ENCODE peak calls at places on chromosomes 3 and 15, in ten cellular contexts. M is stomach, W is A549, G is Caco-2, Q is heart left ventricle, C is colonic mucosa, V is left ventricle myocardium inferior, R is heart right ventricle, X is transverse colon, J is mammary epithelial cell. L is an unnamed sample. For H3K4me1, the result is how much of the 10 kb centered on the place peaks cover.

GRCh38 chr3:107598926-107599754 is 76.4 kb downstream of the BBX start:
- DNase-seq in M (no peak), W (peak), G (no peak), Q (peak), C (peak), V (peak), R (peak), X (peak), J (peak), L (peak)

GRCh38 chr3:185824051-185824466 is 783 bp downstream of the IGF2BP2 start:
- DNase-seq in M (peak), W (no peak), G (no peak), Q (peak), C (peak), V (no peak), R (peak), X (peak), J (peak), L (peak)

GRCh38 chr15:60017538-60018199 is 13.6 kb downstream of the FOXB1 start:
- DNase-seq in M (no peak), W (no peak), G (no peak), Q (no peak), C (no peak), V (no peak), R (no peak), X (no peak), J (peak), L (no peak)

GRCh38 chr15:93382196-93382820 is 293.3 kb upstream of the RGMA start:
- DNase-seq in M (peak), W (no peak), G (no peak), Q (no peak), C (no peak), V (no peak), R (no peak), X (no peak), J (no peak), L (no peak)

GRCh38 chr3:54180926-54181325 is 58.6 kb downstream of the CACNA2D3 start:
- DNase-seq in M (no peak), W (no peak), G (no peak), Q (no peak), C (no peak), V (no peak), R (no peak), X (no peak), J (no peak), L (no peak)

GRCh38 chr15:52800852-52801747 is 11.0 kb upstream of the ONECUT1 start:
- DNase-seq in M (no peak), W (no peak), G (no peak), Q (no peak), C (no peak), V (no peak), R (no peak), X (no peak), J (no peak), L (no peak)

GRCh38 chr15:40755821-40756220 is 767 bp upstream of the RMDN3 start:
- DNase-seq in M (no peak), W (no peak), G (no peak), Q (no peak), C (no peak), V (no peak), R (no peak), X (no peak), J (no peak), L (no peak)

GRCh38 chr15:89178307-89178977 is 42.9 kb downstream of the RLBP1 start:
- DNase-seq in M (no peak), W (no peak), G (no peak), Q (no peak), C (no peak), V (no peak), R (no peak), X (no peak), J (peak), L (no peak)

GRCh38 chr3:138439646-138440045 is 5.2 kb downstream of the ESYT3 start:
- DNase-seq in M (no peak), W (no peak), G (no peak), Q (no peak), C (no peak), V (no peak), R (no peak), X (no peak), J (no peak), L (peak)

GRCh38 chr3:175493296-175493695 is 634.2 kb downstream of the NAALADL2 start:
- DNase-seq in M (no peak), W (no peak), G (no peak), Q (no peak), C (no peak), V (no peak), R (no peak), X (no peak), J (no peak), L (no peak)

GRCh38 chr3:115676336-115676735 is 53.0 kb downstream of the GAP43 start:
- DNase-seq in M (no peak), W (no peak), G (no peak), Q (no peak), C (no peak), V (no peak), R (no peak), X (no peak), J (no peak), L (no peak)

GRCh38 chr3:51688206-51688600 is 17.2 kb downstream of the TEX264 start:
- DNase-seq in M (no peak), W (no peak), G (no peak), Q (no peak), C (no peak), V (no peak), R (no peak), X (no peak), J (no peak), L (no peak)
- H3K4me1 ChIP-seq in M (under half), W (under half), G (under half), Q (half or more), C (under half), V (half or more), R (half or more), X (under half), J (under half), L (under half)

GRCh38 chr3:63597019-63597418 is 55.5 kb upstream of the SNTN start:
- DNase-seq in M (no peak), W (no peak), G (no peak), Q (no peak), C (no peak), V (no peak), R (no peak), X (no peak), J (no peak), L (no peak)
- TF ChIP-seq CTCF in M (no peak), W (no peak), G (no peak), Q (no peak), C (no peak), V (no peak), R (no peak), X (no peak), J (no peak), L (no peak)

GRCh38 chr3:127211118-127212060 is 18.5 kb downstream of the PRR23E start:
- DNase-seq in M (no peak), W (no peak), G (no peak), Q (no peak), C (no peak), V (no peak), R (no peak), X (no peak), J (no peak), L (peak)
- H3K4me3 ChIP-seq in M (no peak), W (no peak), G (no peak), Q (no peak), C (no peak), V (no peak), R (no peak), X (no peak), J (no peak), L (no peak)

GRCh38 chr3:11554666-11555065 is 89.0 kb downstream of the VGLL4 start:
- DNase-seq in M (no peak), W (no peak), G (no peak), Q (no peak), C (no peak), V (peak), R (no peak), X (no peak), J (no peak), L (peak)
- H3K4me1 ChIP-seq in M (half or more), W (under half), G (under half), Q (under half), C (under half), V (half or more), R (half or more), X (under half), J (under half), L (under half)

DNA sequence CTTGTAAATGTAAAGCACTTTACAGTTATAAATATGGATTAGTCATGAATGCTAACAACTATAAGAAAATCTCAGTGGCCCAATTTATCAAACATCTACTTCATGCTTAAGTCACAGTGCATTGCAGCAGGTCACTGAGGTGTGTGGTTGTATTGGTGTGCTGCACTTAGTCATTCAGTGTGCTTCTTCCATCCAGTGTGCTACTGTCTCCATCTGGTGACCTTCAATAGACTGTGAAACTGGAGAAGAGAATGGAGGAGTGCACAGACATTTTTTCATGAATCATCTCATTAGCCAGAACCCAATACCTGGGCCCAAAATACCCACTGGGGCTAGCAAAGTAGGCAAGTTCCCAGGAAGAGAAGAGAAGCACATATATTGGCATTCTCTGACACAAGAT is 199.6 kb downstream of the SHOX2 start:
- DNase-seq in M (no peak), W (no peak), G (no peak), Q (no peak), C (no peak), V (no peak), R (no peak), X (no peak), J (peak), L (no peak)
- TF ChIP-seq CTCF in M (no peak), W (no peak), G (no peak), Q (no peak), C (no peak), V (no peak), R (no peak), X (no peak), J (peak), L (no peak)

DNA sequence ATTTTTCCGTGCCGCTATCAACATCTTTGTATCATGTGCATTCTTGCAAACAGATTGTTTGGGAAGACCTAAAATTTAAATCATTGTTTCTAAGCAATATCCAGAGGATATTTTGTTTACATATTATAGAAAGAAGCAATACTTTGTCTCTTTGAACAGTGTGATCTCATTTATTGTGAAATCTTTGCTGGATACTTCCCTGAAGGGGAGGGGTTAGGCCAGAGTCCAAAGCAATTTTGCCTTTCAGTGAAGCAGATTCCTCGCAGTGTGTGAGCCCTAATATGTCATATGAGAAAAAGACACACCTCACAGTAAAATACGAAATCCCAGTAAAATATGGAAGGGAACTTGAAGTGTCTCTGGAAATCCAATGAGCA is 158.7 kb upstream of the SLCO3A1 start:
- DNase-seq in M (no peak), W (no peak), G (no peak), Q (peak), C (peak), V (no peak), R (no peak), X (peak), J (peak), L (peak)
- H3K4me3 ChIP-seq in M (peak), W (no peak), G (peak), Q (peak), C (no peak), V (peak), R (peak), X (peak), J (peak), L (no peak)

GRCh38 chr15:55824857-55825613 is 82.1 kb upstream of the PRTG start:
- DNase-seq in M (no peak), W (no peak), G (no peak), Q (no peak), C (no peak), V (no peak), R (no peak), X (no peak), J (no peak), L (no peak)
- H3K4me1 ChIP-seq in M (under half), W (under half), G (under half), Q (under half), C (under half), V (under half), R (under half), X (under half), J (under half), L (under half)

DNA sequence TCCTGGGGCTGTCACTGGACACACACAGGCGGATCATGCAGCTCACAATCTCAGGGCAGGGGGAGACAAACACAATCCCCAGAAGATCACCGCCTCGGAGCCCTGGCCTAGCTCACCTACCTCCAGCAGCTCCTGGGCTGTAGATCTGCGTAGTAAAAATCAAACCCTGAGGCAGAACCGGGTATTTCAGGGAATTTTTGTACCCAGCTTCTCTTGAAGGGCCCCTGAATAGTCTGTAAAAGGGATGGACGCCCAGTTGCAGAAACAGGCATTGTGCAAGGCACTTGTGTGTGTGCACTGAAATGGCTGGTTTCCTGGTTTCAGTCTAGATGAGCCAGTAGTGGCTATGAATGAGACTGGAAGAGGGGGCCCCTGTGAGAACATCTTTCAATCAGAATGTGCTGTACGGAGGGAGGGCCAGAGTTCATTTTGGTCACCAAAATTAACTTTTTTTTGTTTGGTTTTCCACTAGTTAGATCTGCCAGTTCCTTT is 54.9 kb upstream of the RPL32 start:
- DNase-seq in M (no peak), W (no peak), G (no peak), Q (no peak), C (no peak), V (no peak), R (no peak), X (no peak), J (no peak), L (no peak)
- TF ChIP-seq CTCF in M (no peak), W (no peak), G (no peak), Q (no peak), C (no peak), V (peak), R (no peak), X (no peak), J (no peak), L (no peak)

DNA sequence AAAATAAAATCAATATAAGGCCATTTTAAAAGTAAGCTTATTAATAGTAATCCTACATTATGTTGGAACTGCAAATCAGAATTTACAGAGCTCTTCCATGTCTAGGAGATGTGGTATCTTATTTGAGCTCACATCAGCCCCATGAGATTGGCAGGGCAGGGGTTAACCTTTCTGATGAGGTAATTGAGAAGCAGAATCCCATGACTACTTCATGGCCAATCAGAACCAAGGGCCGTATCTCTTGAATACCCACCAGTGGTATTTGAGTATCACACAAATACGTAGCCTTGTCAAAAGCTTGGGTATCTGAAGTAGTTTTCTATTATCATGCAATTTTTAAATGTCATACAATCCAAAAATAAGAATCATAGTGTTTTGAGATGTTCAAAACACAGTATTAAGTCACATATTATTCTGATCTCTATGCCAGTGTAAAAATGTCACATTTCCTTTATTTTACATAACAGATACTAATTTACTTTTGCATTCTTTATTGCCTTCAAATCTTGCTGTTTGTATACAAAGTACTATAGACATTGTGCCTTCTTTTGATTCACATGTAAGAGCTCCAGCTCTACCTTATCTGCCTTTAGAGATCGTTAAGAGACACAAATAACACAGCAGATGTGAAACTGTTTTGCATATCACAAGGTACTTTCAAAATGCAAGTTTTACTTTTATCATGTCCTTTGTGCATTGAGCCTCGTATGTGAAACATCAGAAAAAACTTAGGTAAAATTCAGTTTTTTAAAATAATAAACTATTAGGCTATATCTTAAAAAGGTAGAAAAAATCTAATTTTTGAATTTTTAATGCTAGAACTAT is 251.7 kb upstream of the GOLGA6L4 start:
- DNase-seq in M (no peak), W (no peak), G (no peak), Q (no peak), C (no peak), V (no peak), R (no peak), X (no peak), J (no peak), L (no peak)
- H3K4me3 ChIP-seq in M (no peak), W (no peak), G (no peak), Q (no peak), C (no peak), V (no peak), R (no peak), X (no peak), J (no peak), L (no peak)

GRCh38 chr3:5192568-5193319 is 5.2 kb downstream of the EDEM1 start:
- DNase-seq in M (no peak), W (no peak), G (no peak), Q (no peak), C (no peak), V (no peak), R (no peak), X (no peak), J (peak), L (no peak)
- H3K4me1 ChIP-seq in M (half or more), W (half or more), G (under half), Q (under half), C (under half), V (half or more), R (half or more), X (under half), J (half or more), L (under half)